ENCODE peak calls at places on chromosomes 11 and 22, in nine cellular contexts. Q, H, M, L, E, B, V, T and S are unnamed samples.

GRCh38 chr11:35157814-35158213 is 18.8 kb downstream of the CD44 start:
- DNase-seq in Q (no peak), V (no peak), L (no peak), T (no peak), E (no peak), B (no peak), M (no peak), H (no peak), S (no peak)

GRCh38 chr11:71301046-71301857 is 48.9 kb upstream of the SHANK2 start:
- DNase-seq in E (peak), L (no peak), T (no peak), M (no peak), B (no peak), H (no peak), Q (no peak), V (no peak), S (no peak)

GRCh38 chr11:65571940-65572339 is 398 bp upstream of the FAM89B start:
- DNase-seq in H (no peak), M (peak), Q (peak), V (no peak), E (no peak), T (no peak), B (no peak), L (no peak), S (no peak)

GRCh38 chr11:65793144-65793581 is 6.3 kb downstream of the OVOL1 start:
- DNase-seq in Q (no peak), H (no peak), T (no peak), L (no peak), B (no peak), E (no peak), M (peak), V (peak), S (no peak)

GRCh38 chr11:96278039-96278897 is 64.7 kb downstream of the MAML2 start:
- DNase-seq in T (no peak), V (no peak), L (no peak), B (no peak), H (no peak), M (no peak), Q (no peak), E (no peak), S (no peak)

GRCh38 chr11:23594755-23595154 is 734.5 kb upstream of the CCDC179 start:
- DNase-seq in B (no peak), M (no peak), T (no peak), H (no peak), V (no peak), E (no peak), Q (no peak), L (no peak), S (no peak)

GRCh38 chr11:96146765-96147164 is 196.2 kb downstream of the MAML2 start:
- DNase-seq in V (no peak), Q (no peak), T (no peak), B (no peak), L (no peak), M (no peak), E (no peak), H (no peak), S (no peak)

GRCh38 chr11:78266451-78266850 is 77.7 kb downstream of the USP35 start:
- DNase-seq in E (no peak), H (no peak), B (no peak), M (no peak), T (no peak), V (no peak), L (no peak), Q (no peak), S (no peak)

GRCh38 chr11:61139391-61139790 is 21.8 kb downstream of the VPS37C start:
- DNase-seq in M (no peak), H (no peak), E (peak), B (no peak), Q (no peak), L (no peak), T (no peak), V (no peak), S (no peak)

GRCh38 chr11:19508166-19508565 is 204.5 kb upstream of the NAV2 start:
- DNase-seq in E (no peak), T (no peak), B (peak), M (peak), L (peak), H (peak), Q (peak), V (no peak), S (no peak)

GRCh38 chr22:23385301-23386244 is 194.5 kb downstream of the IGLL1 start:
- DNase-seq in M (peak), T (peak), L (peak), B (peak), V (peak), E (peak), Q (peak), H (peak), S (peak)

GRCh38 chr22:38180841-38181452 is 683 bp downstream of the PLA2G6 start:
- DNase-seq in V (no peak), T (no peak), E (no peak), B (peak), H (peak), L (no peak), Q (no peak), M (peak), S (no peak)

GRCh38 chr22:50169774-50170341 is 673 bp upstream of the PANX2 start:
- DNase-seq in M (no peak), V (peak), L (no peak), Q (no peak), H (no peak), E (peak), T (no peak), B (peak), S (peak)

GRCh38 chr11:121576531-121576930 is 123.8 kb upstream of the SORL1-AS1 start:
- DNase-seq in L (no peak), E (no peak), Q (no peak), M (no peak), T (peak), H (peak), B (no peak), V (no peak), S (no peak)

GRCh38 chr22:42944409-42944808 is 70.5 kb downstream of the PACSIN2 start:
- DNase-seq in B (no peak), M (no peak), E (no peak), T (no peak), Q (no peak), V (no peak), H (no peak), L (no peak), S (no peak)
- H3K27ac ChIP-seq in B (no peak), M (peak), E (no peak), T (no peak), Q (no peak), V (no peak), H (peak), L (no peak), S (no peak)

GRCh38 chr11:11306855-11307254 is 46.2 kb downstream of the CSNK2A3 start:
- DNase-seq in M (no peak), V (no peak), E (no peak), T (no peak), Q (no peak), H (no peak), B (no peak), L (no peak), S (no peak)

GRCh38 chr11:11309906-11310305 is 43.1 kb downstream of the CSNK2A3 start:
- DNase-seq in M (no peak), E (no peak), H (no peak), B (no peak), Q (no peak), L (no peak), V (no peak), T (no peak), S (no peak)

GRCh38 chr11:11302565-11302964 is 50.5 kb downstream of the CSNK2A3 start:
- DNase-seq in B (no peak), M (no peak), V (no peak), H (no peak), T (no peak), E (no peak), L (no peak), Q (no peak), S (no peak)

GRCh38 chr11:11308249-11308648 is 44.8 kb downstream of the CSNK2A3 start:
- DNase-seq in L (no peak), B (no peak), V (no peak), M (no peak), E (no peak), T (no peak), H (no peak), Q (no peak), S (no peak)

DNA sequence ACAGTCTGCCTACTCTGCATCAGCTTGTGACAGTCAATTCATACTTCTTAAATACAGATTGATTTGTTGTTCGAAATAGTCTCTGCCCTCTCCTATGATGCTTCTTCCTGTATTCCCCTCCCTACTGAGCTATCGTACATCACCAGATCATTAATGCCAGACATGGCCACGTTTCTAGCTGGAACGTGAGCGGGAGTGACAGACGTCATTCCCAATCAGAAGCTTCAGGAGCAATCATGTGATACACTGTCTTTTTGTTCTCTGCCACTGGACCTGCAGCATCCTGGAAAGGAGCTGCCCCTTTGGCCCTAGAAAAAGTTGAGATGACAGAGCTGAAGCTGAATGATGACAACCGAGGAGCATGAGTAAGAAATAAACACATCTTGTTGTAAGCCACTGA is 48.5 kb downstream of the CSNK2A3 start:
- DNase-seq in M (no peak), V (no peak), T (no peak), L (no peak), H (no peak), B (no peak), Q (no peak), E (no peak), S (no peak)
- TF ChIP-seq EP300 in M (no peak), V (no peak), T (no peak), L (no peak), H (no peak), B (no peak), Q (no peak), E (no peak), S (no peak)

GRCh38 chr22:46741974-46742519 is 4.0 kb upstream of the CERK start:
- DNase-seq in H (no peak), T (no peak), M (no peak), V (no peak), L (no peak), E (no peak), B (no peak), Q (no peak), S (no peak)

GRCh38 chr22:46746192-46746591 is 8.1 kb upstream of the CERK start:
- DNase-seq in E (no peak), T (no peak), L (no peak), M (no peak), H (no peak), V (no peak), Q (no peak), B (no peak), S (no peak)

GRCh38 chr22:46742576-46743221 is 4.6 kb upstream of the CERK start:
- DNase-seq in T (no peak), H (no peak), V (no peak), L (no peak), B (no peak), E (no peak), Q (peak), M (peak), S (no peak)

GRCh38 chr22:46746620-46747019 is 8.6 kb upstream of the CERK start:
- DNase-seq in L (no peak), B (no peak), E (no peak), T (no peak), Q (no peak), H (no peak), V (no peak), M (no peak), S (no peak)

DNA sequence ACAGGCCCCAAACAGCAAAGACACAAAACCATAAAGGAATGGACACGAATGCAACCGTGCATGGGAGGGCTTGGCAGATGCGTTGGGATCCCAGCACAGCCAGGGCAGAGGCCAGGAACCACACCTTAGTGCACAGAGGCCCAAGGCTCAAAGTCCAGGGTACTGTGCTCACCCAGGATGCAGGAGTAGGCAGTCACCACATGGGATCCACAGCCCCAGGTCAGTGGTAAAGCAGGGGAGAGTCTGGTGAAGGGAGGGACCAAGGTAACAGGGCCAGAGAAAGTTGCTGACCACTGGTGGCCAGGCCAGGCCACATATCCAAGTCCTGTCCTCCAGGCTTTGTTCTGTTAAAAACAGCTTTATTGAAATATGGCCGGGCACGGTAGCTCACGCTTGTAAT is 6.5 kb upstream of the CERK start:
- DNase-seq in B (no peak), Q (no peak), L (peak), M (peak), E (no peak), V (no peak), T (no peak), H (no peak), S (no peak)
- H3K27ac ChIP-seq in B (no peak), Q (no peak), L (no peak), M (peak), E (no peak), V (no peak), T (no peak), H (no peak), S (no peak)

GRCh38 chr22:25403752-25404471 is 160.6 kb upstream of the GRK3 start:
- DNase-seq in V (peak), Q (no peak), B (peak), L (peak), E (peak), M (no peak), H (no peak), T (no peak), S (no peak)
- TF ChIP-seq EP300 in V (no peak), Q (no peak), B (no peak), L (no peak), E (no peak), M (no peak), H (no peak), T (no peak), S (no peak)

GRCh38 chr22:42500836-42501179 is 18.8 kb downstream of the RRP7A start:
- DNase-seq in T (no peak), L (no peak), E (no peak), B (no peak), V (no peak), H (no peak), Q (no peak), M (no peak), S (no peak)
- H3K27ac ChIP-seq in T (no peak), L (no peak), E (no peak), B (peak), V (no peak), H (peak), Q (no peak), M (peak), S (no peak)

DNA sequence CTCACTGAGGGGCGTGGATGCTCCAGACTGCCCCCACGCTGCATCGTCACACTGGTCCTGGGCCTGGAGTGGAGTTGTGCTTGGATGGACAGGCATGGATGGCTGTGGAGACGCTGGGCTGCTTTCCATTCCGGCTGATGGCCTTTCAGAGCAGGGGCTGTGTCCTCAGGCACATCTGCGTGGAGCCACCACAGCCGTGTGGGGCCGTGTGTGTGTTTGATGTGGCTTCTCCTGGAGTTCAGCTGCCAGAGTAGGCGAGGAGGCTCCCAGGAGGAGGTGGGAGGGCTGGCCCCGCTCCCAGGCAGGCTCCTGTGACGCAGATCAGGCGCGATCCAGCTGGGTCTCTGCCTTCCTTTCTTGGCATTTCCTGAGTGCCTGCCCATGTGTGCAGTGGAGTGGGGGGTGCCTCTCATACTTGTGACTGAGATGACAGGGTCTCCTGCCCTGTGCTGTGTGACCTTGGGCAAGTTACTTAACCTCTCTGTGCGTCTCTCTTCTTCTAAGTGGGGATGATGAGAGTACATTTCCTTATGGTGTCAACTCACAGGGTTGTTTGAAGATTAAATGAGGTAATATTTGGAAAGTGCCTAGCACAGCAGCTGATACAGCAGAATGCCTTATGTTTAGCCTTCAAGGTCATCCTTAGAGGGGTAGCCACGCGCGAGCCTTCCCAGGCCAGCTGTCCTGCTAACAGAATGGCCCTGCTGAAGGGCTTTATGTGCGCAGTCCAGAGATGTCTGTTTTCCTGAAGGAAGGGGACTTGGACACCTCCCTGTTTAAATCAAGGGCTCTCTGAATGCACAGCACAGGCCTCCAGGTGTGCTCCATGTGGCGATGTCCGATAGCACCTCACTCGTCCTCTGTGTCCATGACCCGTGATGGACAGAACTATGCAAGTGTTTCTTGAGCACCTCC is 33.5 kb downstream of the GLB1L2 start:
- DNase-seq in V (no peak), Q (no peak), E (peak), L (no peak), T (no peak), H (no peak), B (no peak), M (no peak), S (peak)
- TF ChIP-seq EP300 in V (no peak), Q (no peak), E (no peak), L (no peak), T (no peak), H (no peak), B (no peak), M (no peak), S (no peak)

GRCh38 chr22:45008853-45009751 is 703 bp downstream of the PHF21B start:
- DNase-seq in B (no peak), T (no peak), E (no peak), Q (peak), L (no peak), H (no peak), V (peak), M (no peak), S (peak)

GRCh38 chr22:45006873-45007246 is 2.9 kb downstream of the PHF21B start:
- DNase-seq in L (no peak), T (no peak), H (no peak), M (no peak), V (peak), Q (no peak), B (no peak), E (peak), S (peak)

GRCh38 chr22:45007946-45008852 is 1.6 kb downstream of the PHF21B start:
- DNase-seq in Q (peak), H (no peak), L (no peak), M (no peak), E (no peak), T (no peak), V (peak), B (peak), S (peak)

GRCh38 chr22:45007247-45007945 is 2.4 kb downstream of the PHF21B start:
- DNase-seq in Q (peak), V (peak), E (no peak), M (no peak), B (peak), L (no peak), T (no peak), H (no peak), S (peak)

DNA sequence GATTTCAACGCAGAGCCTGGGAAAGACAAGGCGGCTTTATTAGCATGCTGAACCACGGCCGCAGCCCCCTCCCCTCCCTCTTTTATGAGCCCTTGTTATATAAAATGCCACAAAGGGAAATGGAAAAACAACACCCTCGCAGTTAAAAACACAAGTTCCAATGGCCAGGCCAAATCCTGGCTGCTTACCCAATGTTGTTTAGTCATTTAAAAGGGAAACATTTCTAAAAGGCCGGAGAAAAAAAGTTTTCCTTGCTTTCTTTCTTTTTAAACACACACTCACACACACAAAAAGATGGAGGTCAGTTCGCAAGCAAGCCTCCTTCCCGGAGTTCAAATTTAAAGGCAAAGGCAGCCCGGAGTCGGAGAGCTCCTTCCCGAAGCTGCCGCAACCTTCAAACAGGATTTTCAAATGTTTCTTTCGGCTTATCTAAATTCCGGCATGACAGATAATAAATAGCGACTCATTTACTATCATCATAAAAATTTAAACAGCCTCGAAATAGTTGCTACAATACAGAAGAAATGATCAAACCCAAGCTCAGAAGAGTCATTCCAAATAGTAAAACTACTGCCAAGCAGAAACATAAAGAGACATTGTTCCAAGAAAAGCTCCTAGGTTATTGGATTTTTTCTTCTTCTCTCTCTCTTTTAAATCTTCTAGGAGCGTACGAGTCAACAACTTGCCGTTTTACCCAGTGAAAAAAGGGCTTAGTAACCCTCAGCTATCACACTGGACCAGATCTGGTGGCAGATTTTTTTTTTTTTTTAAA is 3.5 kb downstream of the PHF21B start:
- DNase-seq in Q (no peak), M (no peak), L (no peak), V (no peak), E (no peak), B (no peak), H (no peak), T (no peak), S (no peak)
- H3K27ac ChIP-seq in Q (no peak), M (no peak), L (no peak), V (peak), E (peak), B (no peak), H (peak), T (no peak), S (peak)

DNA sequence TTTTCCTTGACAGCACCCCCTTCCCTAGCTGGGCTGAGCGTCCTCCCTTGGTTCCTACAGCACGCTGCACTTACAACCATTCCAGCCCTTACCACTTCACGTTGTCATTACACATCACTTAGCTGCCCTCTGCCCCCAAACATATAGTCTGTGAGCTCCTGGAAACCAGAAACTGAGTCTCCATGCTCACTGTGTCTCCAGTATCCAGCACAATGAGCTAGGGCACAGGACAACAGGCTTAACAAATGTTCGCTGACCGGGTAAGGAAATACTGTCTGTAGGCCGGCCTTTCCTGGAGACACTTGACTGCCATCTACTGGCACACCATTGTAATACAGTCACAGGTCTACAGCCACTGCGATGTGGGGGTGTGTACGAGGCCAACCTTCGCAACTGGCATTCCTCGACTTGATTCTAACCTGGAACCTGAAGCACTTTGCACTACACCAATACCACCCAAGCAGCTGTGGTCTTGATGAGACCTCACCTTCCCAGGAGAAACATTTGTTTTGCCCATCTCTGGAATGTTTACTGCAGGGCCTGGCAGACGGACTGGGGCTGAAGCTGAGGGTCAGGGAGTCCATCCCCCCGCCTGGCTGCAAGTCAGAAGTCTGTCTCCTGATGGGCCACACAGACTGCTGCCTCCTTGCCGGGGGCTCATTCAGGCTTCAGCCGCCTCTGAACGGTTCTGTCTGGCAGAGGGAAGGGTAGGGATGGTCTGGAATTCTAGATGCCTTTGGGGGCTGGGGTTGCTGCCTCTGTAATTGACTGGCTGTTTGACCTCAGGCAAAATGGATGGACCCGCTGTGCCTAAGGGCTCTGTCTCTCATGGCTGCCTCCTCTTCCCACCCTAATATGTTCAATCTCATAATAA is 72.0 kb downstream of the SYN3 start:
- DNase-seq in Q (peak), M (peak), T (no peak), E (peak), H (peak), V (peak), B (peak), L (peak), S (peak)
- TF ChIP-seq EP300 in Q (no peak), M (no peak), T (no peak), E (no peak), H (peak), V (no peak), B (no peak), L (no peak), S (no peak)